ENCODE peak calls at places on chromosomes 16 and 17, in nine cellular contexts. E, M, Y, T, L, R, Q, H and X are unnamed samples.

GRCh38 chr16:11094075-11094593 is 149.8 kb downstream of the CLEC16A start:
- DNase-seq in T (no peak), H (peak; percentile 34), R (no peak), L (no peak), E (no peak), Q (peak; percentile 76), Y (no peak), M (no peak), X (no peak)

GRCh38 chr16:30183236-30183960 is at the start of gene CORO1A:
- DNase-seq in E (peak; percentile 86), Y (peak; percentile 81), M (peak; percentile 92), Q (peak; percentile 74), H (peak; percentile 75), R (peak; percentile 97), L (peak; percentile 77), T (peak; percentile 25), X (peak; percentile 24)

GRCh38 chr17:77420804-77421634 is 280.2 kb downstream of the SEC14L1 start:
- DNase-seq in Q (peak; percentile 94), R (no peak), T (peak; percentile 89), E (no peak), L (peak; percentile 59), M (peak; percentile 63), H (no peak), Y (no peak), X (no peak)

GRCh38 chr16:728131-728889 is 1.4 kb downstream of the HAGHL start:
- DNase-seq in M (peak; percentile 72), H (peak; percentile 85), R (peak; percentile 94), T (peak; percentile 58), E (no peak), Y (peak; percentile 94), Q (peak; percentile 86), L (peak; percentile 50), X (no peak)

GRCh38 chr17:29683481-29683880 is 60.8 kb upstream of the CORO6 start:
- DNase-seq in Q (no peak), H (no peak), Y (no peak), E (no peak), L (no peak), T (no peak), R (no peak), M (peak; percentile 31), X (no peak)

GRCh38 chr17:72381597-72382397 is 261.0 kb downstream of the SOX9 start:
- DNase-seq in H (peak; percentile 44), R (no peak), Y (no peak), L (no peak), Q (no peak), E (no peak), M (peak; percentile 52), T (no peak), X (no peak)

GRCh38 chr17:2264023-2264860 is 39.3 kb downstream of the SMG6 start:
- DNase-seq in L (no peak), M (no peak), Q (peak; percentile 48), T (peak; percentile 78), Y (no peak), R (no peak), E (no peak), H (no peak), X (no peak)

GRCh38 chr17:2068589-2069051 is 13.7 kb downstream of the HIC1 start:
- DNase-seq in H (peak; percentile 71), Q (peak; percentile 74), R (peak; percentile 65), Y (peak; percentile 72), L (no peak), E (no peak), T (no peak), M (no peak), X (no peak)

GRCh38 chr17:1509255-1509943 is 7.0 kb downstream of the INPP5K start:
- DNase-seq in Y (no peak), R (no peak), L (no peak), Q (no peak), E (no peak), T (no peak), H (no peak), M (no peak), X (no peak)

GRCh38 chr16:10598157-10598556 is 17.8 kb upstream of the EMP2 start:
- DNase-seq in M (no peak), T (no peak), Q (no peak), H (peak; percentile 20), E (no peak), L (no peak), R (no peak), Y (no peak), X (no peak)

GRCh38 chr17:68576811-68577551 is 24.2 kb downstream of the FAM20A start:
- DNase-seq in Q (peak; percentile 5), E (no peak), Y (no peak), T (peak; percentile 84), L (no peak), R (no peak), H (no peak), M (no peak), X (no peak)

GRCh38 chr16:641326-642188 is at the start of gene MCRIP2:
- DNase-seq in Y (no peak), R (peak; percentile 97), H (peak; percentile 80), Q (peak; percentile 47), E (peak; percentile 88), T (no peak), L (peak; percentile 73), M (peak; percentile 90), X (no peak)

GRCh38 chr17:50141026-50141749 is 9.3 kb downstream of the PPP1R9B start:
- DNase-seq in H (no peak), R (no peak), Q (no peak), E (no peak), T (no peak), M (no peak), Y (no peak), L (no peak), X (no peak)

GRCh38 chr17:50137050-50137449 is 7.1 kb upstream of the SAMD14 start:
- DNase-seq in Y (no peak), M (no peak), T (no peak), L (no peak), Q (no peak), E (no peak), H (no peak), R (no peak), X (no peak)

GRCh38 chr17:50141750-50142119 is 8.7 kb downstream of the PPP1R9B start:
- DNase-seq in Q (no peak), L (no peak), M (no peak), R (no peak), H (no peak), T (no peak), Y (no peak), E (no peak), X (no peak)

GRCh38 chr17:50139185-50139783 is 9.3 kb upstream of the SAMD14 start:
- DNase-seq in T (no peak), R (no peak), M (no peak), Y (no peak), H (no peak), E (no peak), L (no peak), Q (no peak), X (no peak)

GRCh38 chr17:50139950-50140885 is 10.3 kb upstream of the SAMD14 start:
- DNase-seq in M (peak; percentile 75), R (peak; percentile 88), T (no peak), Q (peak; percentile 88), L (peak; percentile 63), Y (peak; percentile 76), H (peak; percentile 68), E (no peak), X (no peak)
- H3K4me3 ChIP-seq in M (no peak overlapping the region), R (peak overlapping the region; percentile 12), T (no peak overlapping the region), Q (no peak overlapping the region), L (no peak overlapping the region), Y (no peak overlapping the region), H (no peak overlapping the region), E (no peak overlapping the region), X (no peak overlapping the region)

DNA sequence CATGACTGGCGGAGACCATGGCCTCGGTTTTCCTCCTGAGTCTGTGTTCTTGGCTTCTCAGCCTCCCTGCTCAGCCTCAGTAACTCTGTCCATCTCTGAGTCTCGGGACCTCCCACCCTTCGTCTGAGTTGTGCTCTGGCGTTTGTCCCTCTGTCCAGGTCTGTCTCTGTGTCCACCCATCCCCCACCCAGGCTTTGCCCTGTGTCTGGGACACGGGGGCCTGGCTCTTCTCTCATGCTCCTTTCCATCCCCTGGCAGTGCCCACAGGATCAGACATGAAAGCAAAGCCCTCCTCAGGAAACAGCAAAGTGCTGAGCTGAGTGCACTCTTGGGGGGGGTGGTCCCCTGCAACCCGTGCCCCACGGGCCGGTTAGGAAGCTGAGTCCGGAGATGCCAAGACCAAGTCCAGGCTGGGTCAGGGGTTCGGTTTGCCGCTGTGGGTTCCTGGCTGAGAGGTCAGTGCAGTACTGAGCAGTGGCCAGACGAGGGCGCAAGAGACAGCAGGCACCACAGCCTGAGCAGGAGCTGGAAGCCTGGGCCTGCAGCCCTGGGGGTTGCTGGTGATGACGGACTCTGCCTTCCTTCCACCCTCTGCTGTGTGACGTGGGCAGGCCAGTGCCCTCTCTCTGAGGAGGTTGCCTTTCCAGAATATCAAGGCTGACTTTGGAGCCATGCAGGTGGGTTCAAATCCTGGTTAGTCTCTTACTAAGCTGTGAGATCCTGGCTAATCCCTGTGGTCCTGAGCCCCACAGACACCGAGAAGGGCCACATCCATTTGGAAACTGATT is 2.5 kb downstream of the P2RX1 start:
- DNase-seq in Q (peak; percentile 81), T (peak; percentile 25), R (no peak), E (peak; percentile 86), H (peak; percentile 72), L (peak; percentile 63), M (peak; percentile 84), Y (no peak), X (no peak)
- H3K4me3 ChIP-seq in Q (no peak overlapping the region), T (no peak overlapping the region), R (peak overlapping the region; percentile 38), E (peak overlapping the region; percentile 49), H (no peak overlapping the region), L (no peak overlapping the region), M (no peak overlapping the region), Y (no peak overlapping the region), X (no peak overlapping the region)

DNA sequence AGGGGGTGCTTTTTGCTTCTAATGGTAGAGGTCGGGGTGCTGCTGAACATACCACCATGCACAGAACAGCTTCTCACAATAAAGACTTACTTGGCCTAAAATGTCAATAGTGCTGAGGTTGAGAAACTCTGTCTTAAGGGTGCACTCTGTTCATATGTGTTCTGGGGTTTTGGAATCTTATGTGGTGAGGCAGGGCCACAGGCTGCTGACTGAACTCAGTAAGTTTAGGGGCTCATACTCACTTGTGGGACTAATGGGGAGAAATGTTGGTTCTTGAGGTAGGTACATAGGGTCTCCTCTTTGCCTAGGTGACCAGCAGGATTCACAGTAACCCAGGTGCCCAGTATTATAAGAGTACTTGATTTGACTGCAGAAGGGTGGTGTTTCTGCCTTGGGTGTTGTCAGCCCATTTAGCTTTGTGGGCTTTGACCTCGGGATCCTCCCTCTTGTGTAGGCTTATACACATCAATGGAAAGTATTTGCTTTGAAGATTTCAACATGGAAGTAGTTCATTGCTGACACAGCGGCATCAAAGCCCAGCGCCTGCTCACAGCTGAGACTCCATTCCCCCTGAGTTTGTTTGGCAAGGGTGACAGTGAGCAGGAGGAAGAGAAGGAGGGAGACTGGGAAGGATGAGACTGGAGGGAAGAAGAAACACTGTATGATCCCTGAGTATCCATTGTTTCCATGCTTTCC is 17.2 kb downstream of the SLC7A6 start:
- DNase-seq in L (no peak), Q (no peak), M (no peak), H (no peak), T (no peak), E (no peak), Y (no peak), R (no peak), X (no peak)
- H3K4me3 ChIP-seq in L (no peak overlapping the region), Q (no peak overlapping the region), M (no peak overlapping the region), H (no peak overlapping the region), T (no peak overlapping the region), E (no peak overlapping the region), Y (no peak overlapping the region), R (no peak overlapping the region), X (no peak overlapping the region)

GRCh38 chr17:8227238-8227581 is 16.8 kb upstream of the AURKB start:
- DNase-seq in T (no peak), L (no peak), E (no peak), M (no peak), Q (no peak), Y (no peak), H (no peak), R (no peak), X (no peak)
- H3K4me3 ChIP-seq in T (peak overlapping the region; percentile 51), L (no peak overlapping the region), E (peak overlapping the region; percentile 29), M (peak overlapping the region; percentile 62), Q (peak overlapping the region; percentile 25), Y (peak overlapping the region; percentile 26), H (no peak overlapping the region), R (peak overlapping the region; percentile 24), X (peak overlapping the region; percentile 75)

GRCh38 chr16:67157106-67157748 is 2.5 kb downstream of the TRADD start:
- DNase-seq in R (no peak), H (no peak), Y (no peak), M (no peak), Q (no peak), E (no peak), L (no peak), T (no peak), X (no peak)
- H3K4me3 ChIP-seq in R (no peak overlapping the region), H (no peak overlapping the region), Y (no peak overlapping the region), M (no peak overlapping the region), Q (no peak overlapping the region), E (no peak overlapping the region), L (no peak overlapping the region), T (no peak overlapping the region), X (no peak overlapping the region)